ENCODE peak calls at places on chromosomes 2 and 18, in six cellular contexts. One of them, this sample, is unnamed.

GRCh38 chr2:181998045-181998444 is 12.4 kb downstream of the PPP1R1C start:
- DNase-seq in breast epithelium: no peak
- DNase-seq in ovary: no peak
- DNase-seq in tibial nerve: no peak
- DNase-seq in A549: no peak
- DNase-seq in spleen: no peak
- DNase-seq in this sample: no peak

GRCh38 chr2:216622526-216622925 is 10.7 kb upstream of the IGFBP2 start:
- DNase-seq in breast epithelium: no peak
- DNase-seq in ovary: no peak
- DNase-seq in tibial nerve: no peak
- DNase-seq in A549: no peak
- DNase-seq in spleen: no peak
- DNase-seq in this sample: no peak

GRCh38 chr2:180040146-180040925 is 33.2 kb upstream of the CWC22 start:
- DNase-seq in breast epithelium: no peak
- DNase-seq in ovary: no peak
- DNase-seq in tibial nerve: no peak
- DNase-seq in A549: no peak
- DNase-seq in spleen: no peak
- DNase-seq in this sample: no peak

GRCh38 chr18:28855524-28855923 is 678.6 kb upstream of the CDH2 start:
- DNase-seq in breast epithelium: no peak
- DNase-seq in ovary: no peak
- DNase-seq in tibial nerve: no peak
- DNase-seq in A549: no peak
- DNase-seq in spleen: no peak
- DNase-seq in this sample: no peak

GRCh38 chr18:3450358-3451107 is 561 bp downstream of the TGIF1 start:
- DNase-seq in breast epithelium: peak; percentile 68
- DNase-seq in ovary: peak; percentile 84
- DNase-seq in tibial nerve: peak; percentile 72
- DNase-seq in A549: no peak
- DNase-seq in spleen: peak; percentile 93
- DNase-seq in this sample: peak; percentile 60

GRCh38 chr18:58280159-58280540 is 236.1 kb downstream of the NEDD4L start:
- DNase-seq in breast epithelium: no peak
- DNase-seq in ovary: no peak
- DNase-seq in tibial nerve: no peak
- DNase-seq in A549: no peak
- DNase-seq in spleen: no peak
- DNase-seq in this sample: no peak

GRCh38 chr2:96324716-96325037 is 440 bp upstream of the ITPRIPL1 start:
- DNase-seq in breast epithelium: no peak
- DNase-seq in ovary: no peak
- DNase-seq in tibial nerve: no peak
- DNase-seq in A549: no peak
- DNase-seq in spleen: no peak
- DNase-seq in this sample: no peak

GRCh38 chr2:232533944-232534710 is 5.4 kb upstream of the CHRNG start:
- DNase-seq in breast epithelium: no peak
- DNase-seq in ovary: no peak
- DNase-seq in tibial nerve: no peak
- DNase-seq in A549: no peak
- DNase-seq in spleen: peak; percentile 69
- DNase-seq in this sample: no peak

GRCh38 chr2:179574061-179574519 is 287.3 kb downstream of the ZNF385B start:
- DNase-seq in breast epithelium: no peak
- DNase-seq in ovary: no peak
- DNase-seq in tibial nerve: no peak
- DNase-seq in A549: no peak
- DNase-seq in spleen: no peak
- DNase-seq in this sample: peak; percentile 20

GRCh38 chr2:20419752-20420151 is 27.1 kb upstream of the RHOB start:
- DNase-seq in breast epithelium: no peak
- DNase-seq in ovary: no peak
- DNase-seq in tibial nerve: no peak
- DNase-seq in A549: no peak
- DNase-seq in spleen: no peak
- DNase-seq in this sample: no peak

GRCh38 chr2:71816815-71817214 is 330.8 kb downstream of the CYP26B1 start:
- DNase-seq in breast epithelium: no peak
- DNase-seq in ovary: no peak
- DNase-seq in tibial nerve: no peak
- DNase-seq in A549: no peak
- DNase-seq in spleen: no peak
- DNase-seq in this sample: no peak

GRCh38 chr2:44942304-44943030 is 965 bp downstream of the SIX3 start:
- DNase-seq in breast epithelium: no peak
- DNase-seq in ovary: no peak
- DNase-seq in tibial nerve: no peak
- DNase-seq in A549: no peak
- DNase-seq in spleen: peak; percentile 76
- DNase-seq in this sample: no peak

GRCh38 chr2:43073373-43073772 is 153.0 kb downstream of the ZFP36L2 start:
- DNase-seq in breast epithelium: no peak
- DNase-seq in ovary: no peak
- DNase-seq in tibial nerve: no peak
- DNase-seq in A549: no peak
- DNase-seq in spleen: peak; percentile 70
- DNase-seq in this sample: no peak

GRCh38 chr18:41268271-41268670 is 686.8 kb upstream of the PIK3C3 start:
- DNase-seq in breast epithelium: no peak
- DNase-seq in ovary: no peak
- DNase-seq in tibial nerve: no peak
- DNase-seq in A549: no peak
- DNase-seq in spleen: no peak
- DNase-seq in this sample: no peak

GRCh38 chr2:171320731-171321130 is 113.1 kb downstream of the METTL8 start:
- DNase-seq in breast epithelium: no peak
- DNase-seq in ovary: no peak
- DNase-seq in tibial nerve: no peak
- DNase-seq in A549: no peak
- DNase-seq in spleen: no peak
- DNase-seq in this sample: no peak

GRCh38 chr2:171318463-171318934 is 115.3 kb downstream of the METTL8 start:
- DNase-seq in breast epithelium: no peak
- DNase-seq in ovary: no peak
- DNase-seq in tibial nerve: no peak
- DNase-seq in A549: no peak
- DNase-seq in spleen: no peak
- DNase-seq in this sample: no peak

GRCh38 chr2:171317492-171318125 is 116.2 kb downstream of the METTL8 start:
- DNase-seq in breast epithelium: no peak
- DNase-seq in ovary: no peak
- DNase-seq in tibial nerve: no peak
- DNase-seq in A549: no peak
- DNase-seq in spleen: no peak
- DNase-seq in this sample: no peak

GRCh38 chr2:171320208-171320621 is 113.6 kb downstream of the METTL8 start:
- DNase-seq in breast epithelium: no peak
- DNase-seq in ovary: no peak
- DNase-seq in tibial nerve: no peak
- DNase-seq in A549: no peak
- DNase-seq in spleen: no peak
- DNase-seq in this sample: no peak

DNA sequence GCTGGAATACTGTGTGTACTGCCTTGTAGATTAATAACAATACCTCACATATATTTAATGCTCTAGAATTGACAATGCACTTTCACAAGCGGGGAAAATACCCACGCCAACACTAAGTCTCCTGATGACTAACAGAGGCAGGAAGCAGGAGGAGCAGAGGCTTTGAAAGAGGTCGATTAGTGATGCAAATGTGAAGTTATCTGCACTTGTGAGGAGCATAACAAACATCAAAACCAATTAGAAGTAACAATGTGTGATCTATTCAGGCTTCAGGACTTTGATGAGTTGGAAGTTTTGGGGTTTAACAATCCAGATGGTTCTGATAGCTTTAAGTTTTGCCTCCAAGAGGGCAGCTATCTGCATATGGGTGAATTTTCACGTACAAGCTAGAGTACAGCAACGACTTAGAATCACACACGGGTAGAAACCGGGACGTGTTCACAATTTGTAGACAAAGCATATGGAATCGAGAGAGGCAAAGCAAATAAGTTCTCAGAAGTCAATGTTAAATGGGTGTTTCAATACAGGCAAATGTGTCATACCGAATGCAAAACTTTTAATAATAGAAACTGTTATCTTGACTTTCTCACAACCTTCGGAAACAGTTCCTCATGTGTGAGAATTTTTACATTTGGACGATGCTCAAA is 114.5 kb downstream of the METTL8 start:
- DNase-seq in breast epithelium: no peak
- DNase-seq in ovary: no peak
- DNase-seq in tibial nerve: no peak
- DNase-seq in A549: no peak
- DNase-seq in spleen: no peak
- DNase-seq in this sample: no peak
- H3K4me1 ChIP-seq in breast epithelium: no peaks in the 10 kb centered on the region
- H3K4me1 ChIP-seq in ovary: no peaks in the 10 kb centered on the region
- H3K4me1 ChIP-seq in tibial nerve: peaks cover 22% of the 10 kb centered on the region
- H3K4me1 ChIP-seq in A549: no peaks in the 10 kb centered on the region
- H3K4me1 ChIP-seq in spleen: peaks cover 43% of the 10 kb centered on the region
- H3K4me1 ChIP-seq in this sample: no peaks in the 10 kb centered on the region

GRCh38 chr2:207930747-207931146 is 94.6 kb downstream of the PLEKHM3 start:
- DNase-seq in breast epithelium: no peak
- DNase-seq in ovary: no peak
- DNase-seq in tibial nerve: no peak
- DNase-seq in A549: no peak
- DNase-seq in spleen: no peak
- DNase-seq in this sample: peak; percentile 77
- TF ChIP-seq POLR2A in breast epithelium: no peak
- TF ChIP-seq POLR2A in ovary: no peak
- TF ChIP-seq POLR2A in tibial nerve: no peak
- TF ChIP-seq POLR2A in A549: no peak
- TF ChIP-seq POLR2A in spleen: no peak
- TF ChIP-seq POLR2A in this sample: no peak

GRCh38 chr2:196404276-196404675 is 232.9 kb upstream of the STK17B start:
- DNase-seq in breast epithelium: no peak
- DNase-seq in ovary: no peak
- DNase-seq in tibial nerve: no peak
- DNase-seq in A549: no peak
- DNase-seq in spleen: no peak
- DNase-seq in this sample: no peak
- H3K4me1 ChIP-seq in breast epithelium: no peaks in the 10 kb centered on the region
- H3K4me1 ChIP-seq in ovary: no peaks in the 10 kb centered on the region
- H3K4me1 ChIP-seq in tibial nerve: peaks cover 11% of the 10 kb centered on the region
- H3K4me1 ChIP-seq in A549: peaks cover 43% of the 10 kb centered on the region
- H3K4me1 ChIP-seq in spleen: peaks cover 13% of the 10 kb centered on the region
- H3K4me1 ChIP-seq in this sample: no peaks in the 10 kb centered on the region

DNA sequence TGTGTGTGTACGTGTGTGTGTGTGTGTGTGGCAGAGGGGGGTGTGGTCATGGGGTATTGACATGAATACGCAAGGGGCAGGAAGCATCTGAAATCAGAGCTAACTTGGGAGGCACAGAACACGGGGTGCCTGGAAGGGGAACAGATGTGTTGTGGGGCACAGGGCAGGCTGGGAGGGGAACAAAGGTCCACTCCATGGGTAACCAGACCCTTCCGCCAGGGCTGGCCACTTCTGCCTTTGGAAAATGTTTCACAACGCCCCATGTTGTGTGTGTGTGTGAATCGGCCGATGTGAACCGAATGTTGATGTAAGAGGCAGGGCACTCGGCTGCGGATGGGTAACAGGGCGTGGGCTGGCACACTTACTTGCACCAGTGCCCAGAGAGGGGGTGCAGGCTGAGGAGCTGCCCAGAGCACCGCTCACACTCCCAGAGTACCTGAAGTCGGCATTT is at the start of gene SLC11A1:
- DNase-seq in breast epithelium: no peak
- DNase-seq in ovary: peak; percentile 21
- DNase-seq in tibial nerve: peak; percentile 72
- DNase-seq in A549: no peak
- DNase-seq in spleen: peak; percentile 93
- DNase-seq in this sample: no peak
- TF ChIP-seq POLR2A in breast epithelium: no peak
- TF ChIP-seq POLR2A in ovary: peak; percentile 7
- TF ChIP-seq POLR2A in tibial nerve: no peak
- TF ChIP-seq POLR2A in A549: no peak
- TF ChIP-seq POLR2A in spleen: no peak
- TF ChIP-seq POLR2A in this sample: no peak

DNA sequence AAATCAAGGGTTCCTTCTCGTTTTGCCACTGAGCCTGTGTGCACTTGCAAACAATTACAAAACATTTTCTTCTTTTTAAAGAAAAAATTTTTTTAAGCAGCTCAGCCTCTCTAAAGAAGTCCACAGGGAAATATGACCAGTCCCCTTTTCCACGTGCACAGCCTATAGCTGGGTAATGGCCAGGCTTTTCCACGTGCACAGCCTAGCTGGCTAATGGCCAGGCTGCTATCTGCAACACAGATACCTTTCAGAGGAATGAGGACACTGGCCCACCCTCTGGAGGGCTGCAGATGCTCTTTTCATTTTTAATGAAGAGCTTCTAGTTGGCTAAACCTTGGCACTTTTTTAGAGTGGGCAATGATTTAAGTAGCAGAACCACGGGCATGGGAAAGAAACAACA is 46.3 kb downstream of the ASB18 start:
- DNase-seq in breast epithelium: no peak
- DNase-seq in ovary: no peak
- DNase-seq in tibial nerve: no peak
- DNase-seq in A549: no peak
- DNase-seq in spleen: no peak
- DNase-seq in this sample: no peak
- H3K4me1 ChIP-seq in breast epithelium: no peaks in the 10 kb centered on the region
- H3K4me1 ChIP-seq in ovary: no peaks in the 10 kb centered on the region
- H3K4me1 ChIP-seq in tibial nerve: no peaks in the 10 kb centered on the region
- H3K4me1 ChIP-seq in A549: no peaks in the 10 kb centered on the region
- H3K4me1 ChIP-seq in spleen: no peaks in the 10 kb centered on the region
- H3K4me1 ChIP-seq in this sample: no peaks in the 10 kb centered on the region

This sample was measured in prostate gland.